ENCODE peak calls at places on chromosome 15, in five cellular contexts. One of them, this sample, is unnamed.

GRCh38 chr15:47523669-47524068 is 193.6 kb upstream of the SEMA6D start:
- DNase-seq in fibroblast of pulmonary artery: peak
- DNase-seq in stimulated activated CD8-positive, alpha-beta memory T cell treated with anti-CD3 and anti-CD28 coated beads, Interleukin-7, amount 100 ng/mL, for 1 hour: no peak
- DNase-seq in right cardiac atrium: no peak
- DNase-seq in SHP77: no peak
- DNase-seq in this sample: no peak

GRCh38 chr15:31970007-31970406 is 60.3 kb upstream of the CHRNA7 start:
- DNase-seq in fibroblast of pulmonary artery: no peak
- DNase-seq in stimulated activated CD8-positive, alpha-beta memory T cell treated with anti-CD3 and anti-CD28 coated beads, Interleukin-7, amount 100 ng/mL, for 1 hour: no peak
- DNase-seq in right cardiac atrium: no peak
- DNase-seq in SHP77: no peak
- DNase-seq in this sample: no peak

GRCh38 chr15:64686130-64686735 is 89.2 kb downstream of the RBPMS2 start:
- DNase-seq in fibroblast of pulmonary artery: peak
- DNase-seq in stimulated activated CD8-positive, alpha-beta memory T cell treated with anti-CD3 and anti-CD28 coated beads, Interleukin-7, amount 100 ng/mL, for 1 hour: no peak
- DNase-seq in right cardiac atrium: no peak
- DNase-seq in SHP77: peak
- DNase-seq in this sample: no peak

GRCh38 chr15:57234156-57234555 is 142.1 kb upstream of the CGNL1 start:
- DNase-seq in fibroblast of pulmonary artery: no peak
- DNase-seq in stimulated activated CD8-positive, alpha-beta memory T cell treated with anti-CD3 and anti-CD28 coated beads, Interleukin-7, amount 100 ng/mL, for 1 hour: no peak
- DNase-seq in right cardiac atrium: no peak
- DNase-seq in SHP77: no peak
- DNase-seq in this sample: no peak

GRCh38 chr15:89654847-89655805 is at the start of gene KIF7:
- DNase-seq in fibroblast of pulmonary artery: peak
- DNase-seq in stimulated activated CD8-positive, alpha-beta memory T cell treated with anti-CD3 and anti-CD28 coated beads, Interleukin-7, amount 100 ng/mL, for 1 hour: no peak
- DNase-seq in right cardiac atrium: peak
- DNase-seq in SHP77: no peak
- DNase-seq in this sample: peak

GRCh38 chr15:90664650-90665287 is 52.4 kb upstream of the BLM start:
- DNase-seq in fibroblast of pulmonary artery: peak
- DNase-seq in stimulated activated CD8-positive, alpha-beta memory T cell treated with anti-CD3 and anti-CD28 coated beads, Interleukin-7, amount 100 ng/mL, for 1 hour: no peak
- DNase-seq in right cardiac atrium: peak
- DNase-seq in SHP77: peak
- DNase-seq in this sample: peak

GRCh38 chr15:48962662-48963523 is 826 bp downstream of the SHC4 start:
- DNase-seq in fibroblast of pulmonary artery: peak
- DNase-seq in stimulated activated CD8-positive, alpha-beta memory T cell treated with anti-CD3 and anti-CD28 coated beads, Interleukin-7, amount 100 ng/mL, for 1 hour: no peak
- DNase-seq in right cardiac atrium: peak
- DNase-seq in SHP77: no peak
- DNase-seq in this sample: no peak

GRCh38 chr15:91471410-91471993 is 371.4 kb downstream of the SV2B start:
- DNase-seq in fibroblast of pulmonary artery: no peak
- DNase-seq in stimulated activated CD8-positive, alpha-beta memory T cell treated with anti-CD3 and anti-CD28 coated beads, Interleukin-7, amount 100 ng/mL, for 1 hour: no peak
- DNase-seq in right cardiac atrium: no peak
- DNase-seq in SHP77: no peak
- DNase-seq in this sample: no peak

GRCh38 chr15:38886315-38887163 is 321.9 kb upstream of the RASGRP1 start:
- DNase-seq in fibroblast of pulmonary artery: peak
- DNase-seq in stimulated activated CD8-positive, alpha-beta memory T cell treated with anti-CD3 and anti-CD28 coated beads, Interleukin-7, amount 100 ng/mL, for 1 hour: no peak
- DNase-seq in right cardiac atrium: no peak
- DNase-seq in SHP77: no peak
- DNase-seq in this sample: no peak

GRCh38 chr15:61687124-61687523 is 373.1 kb downstream of the VPS13C start:
- DNase-seq in fibroblast of pulmonary artery: no peak
- DNase-seq in stimulated activated CD8-positive, alpha-beta memory T cell treated with anti-CD3 and anti-CD28 coated beads, Interleukin-7, amount 100 ng/mL, for 1 hour: no peak
- DNase-seq in right cardiac atrium: no peak
- DNase-seq in SHP77: peak
- DNase-seq in this sample: no peak

This sample was measured in 8988T.